ENCODE peak calls at places on chromosome 1, in six cellular contexts. B is activated naive CD4-positive, alpha-beta T cell treated with anti-CD3 and anti-CD28 coated beads for 36 hours; I is activated gamma-delta T cell treated with Interleukin-2 at 50 U/mL for 16 hours; E is activated CD4-positive, alpha-beta T cell treated with anti-CD3 and anti-CD28 coated beads, Interleukin-2, amount 50 U/mL, for 4 hours; Y is NCI-H345; W is RCC 7860. U is an unnamed sample.

GRCh38 chr1:93701619-93702018 is 20.0 kb upstream of the BCAR3 start:
- DNase-seq in B (no peak), I (no peak), E (no peak), Y (no peak), W (peak), U (peak)

GRCh38 chr1:57485643-57486042 is 61.8 kb upstream of the DAB1 start:
- DNase-seq in B (no peak), I (no peak), E (no peak), Y (no peak), W (peak), U (peak)

GRCh38 chr1:84260852-84261518 is 40.5 kb upstream of the SAMD13 start:
- DNase-seq in B (no peak), I (no peak), E (no peak), Y (peak), W (no peak), U (no peak)

GRCh38 chr1:53979712-53980450 is 33.7 kb downstream of the LRRC42 start:
- DNase-seq in B (no peak), I (no peak), E (no peak), Y (no peak), W (no peak), U (no peak)

GRCh38 chr1:72285074-72285425 is 2.7 kb upstream of the NEGR1 start:
- DNase-seq in B (no peak), I (no peak), E (no peak), Y (no peak), W (no peak), U (no peak)

GRCh38 chr1:55064861-55065263 is 25.5 kb downstream of the PCSK9 start:
- DNase-seq in B (no peak), I (no peak), E (no peak), Y (peak), W (no peak), U (peak)

GRCh38 chr1:110556471-110556807 is 37.5 kb upstream of the KCNA10 start:
- DNase-seq in B (no peak), I (no peak), E (no peak), Y (no peak), W (no peak), U (no peak)

GRCh38 chr1:7045897-7046296 is 260.6 kb downstream of the CAMTA1 start:
- DNase-seq in B (no peak), I (no peak), E (no peak), Y (no peak), W (no peak), U (no peak)

GRCh38 chr1:162987866-162988265 is 81.3 kb upstream of the RGS4 start:
- DNase-seq in B (no peak), I (no peak), E (no peak), Y (no peak), W (peak), U (peak)

GRCh38 chr1:44030606-44031050 is 634 bp downstream of the SLC6A9 start:
- DNase-seq in B (peak), I (no peak), E (no peak), Y (no peak), W (no peak), U (no peak)

GRCh38 chr1:36522461-36523229 is 39.9 kb upstream of the CSF3R start:
- DNase-seq in B (no peak), I (no peak), E (no peak), Y (no peak), W (no peak), U (no peak)

GRCh38 chr1:29120955-29121485 is 2.7 kb downstream of the TMEM200B start:
- DNase-seq in B (peak), I (peak), E (peak), Y (peak), W (no peak), U (no peak)

GRCh38 chr1:59115865-59116264 is 181.0 kb upstream of the FGGY start:
- DNase-seq in B (no peak), I (no peak), E (no peak), Y (no peak), W (no peak), U (no peak)

GRCh38 chr1:228291906-228292608 is 84.2 kb downstream of the OBSCN start:
- DNase-seq in B (no peak), I (no peak), E (no peak), Y (no peak), W (no peak), U (no peak)

GRCh38 chr1:185373813-185374524 is 56.9 kb upstream of the IVNS1ABP start:
- DNase-seq in B (no peak), I (no peak), E (no peak), Y (no peak), W (peak), U (peak)

GRCh38 chr1:25869909-25870606 is 5.5 kb downstream of the PAQR7 start:
- DNase-seq in B (no peak), I (no peak), E (no peak), Y (no peak), W (no peak), U (no peak)

GRCh38 chr1:59034925-59035324 is 251.1 kb upstream of the JUN start:
- DNase-seq in B (no peak), I (no peak), E (no peak), Y (no peak), W (no peak), U (no peak)

GRCh38 chr1:86388777-86389176 is 7.3 kb downstream of the ODF2L start:
- DNase-seq in B (no peak), I (no peak), E (no peak), Y (no peak), W (no peak), U (no peak)

GRCh38 chr1:158149577-158150269 is 31.0 kb upstream of the CD1D start:
- DNase-seq in B (peak), I (peak), E (peak), Y (peak), W (peak), U (peak)

GRCh38 chr1:151832318-151832984 is 849 bp upstream of the RORC start:
- DNase-seq in B (no peak), I (no peak), E (no peak), Y (peak), W (no peak), U (peak)

GRCh38 chr1:229325873-229326502 is 16.9 kb downstream of the CCSAP start:
- DNase-seq in B (no peak), I (no peak), E (no peak), Y (no peak), W (no peak), U (no peak)

GRCh38 chr1:157181790-157182189 is 43.6 kb upstream of the ETV3 start:
- DNase-seq in B (no peak), I (no peak), E (no peak), Y (no peak), W (no peak), U (no peak)

GRCh38 chr1:164534863-164535590 is 24.0 kb upstream of the PBX1 start:
- DNase-seq in B (no peak), I (no peak), E (no peak), Y (no peak), W (no peak), U (no peak)

GRCh38 chr1:95451904-95452303 is 217.9 kb downstream of the RWDD3 start:
- DNase-seq in B (no peak), I (no peak), E (no peak), Y (no peak), W (no peak), U (no peak)

GRCh38 chr1:7679159-7679872 is 91.8 kb upstream of the VAMP3 start:
- DNase-seq in B (no peak), I (no peak), E (no peak), Y (no peak), W (no peak), U (no peak)

GRCh38 chr1:116340506-116341240 is 32.4 kb upstream of the ATP1A1 start:
- DNase-seq in B (no peak), I (no peak), E (no peak), Y (no peak), W (no peak), U (no peak)

GRCh38 chr1:172626845-172627244 is 32.1 kb upstream of the FASLG start:
- DNase-seq in B (no peak), I (no peak), E (no peak), Y (no peak), W (no peak), U (no peak)

GRCh38 chr1:185650602-185651230 is 83.5 kb upstream of the HMCN1 start:
- DNase-seq in B (no peak), I (no peak), E (no peak), Y (no peak), W (no peak), U (no peak)

GRCh38 chr1:17822741-17823426 is 67.8 kb downstream of the ACTL8 start:
- DNase-seq in B (no peak), I (no peak), E (no peak), Y (no peak), W (no peak), U (no peak)

GRCh38 chr1:29803486-29803885 is 567.2 kb downstream of the PTPRU start:
- DNase-seq in B (no peak), I (no peak), E (no peak), Y (no peak), W (no peak), U (no peak)

GRCh38 chr1:63931468-63931867 is 157.7 kb downstream of the ROR1 start:
- DNase-seq in B (no peak), I (no peak), E (no peak), Y (no peak), W (peak), U (peak)

GRCh38 chr1:61749574-61749973 is 7.3 kb downstream of the PATJ start:
- DNase-seq in B (no peak), I (no peak), E (no peak), Y (no peak), W (no peak), U (no peak)

GRCh38 chr1:28512058-28512611 is 6.3 kb downstream of the RCC1 start:
- DNase-seq in B (no peak), I (no peak), E (no peak), Y (no peak), W (peak), U (no peak)

GRCh38 chr1:47935163-47935562 is 62.0 kb downstream of the TRABD2B start:
- DNase-seq in B (no peak), I (no peak), E (no peak), Y (no peak), W (no peak), U (no peak)

GRCh38 chr1:87335175-87335992 is 6.7 kb downstream of the LMO4 start:
- DNase-seq in B (peak), I (peak), E (peak), Y (peak), W (peak), U (no peak)

GRCh38 chr1:173869108-173869359 is 854 bp downstream of the ZBTB37 start:
- DNase-seq in B (no peak), I (no peak), E (no peak), Y (no peak), W (no peak), U (no peak)

GRCh38 chr1:162904579-162904978 is 43.6 kb upstream of the CCDC190 start:
- DNase-seq in B (no peak), I (no peak), E (no peak), Y (no peak), W (peak), U (peak)

GRCh38 chr1:207713529-207713928 is 38.3 kb upstream of the CD46 start:
- DNase-seq in B (peak), I (no peak), E (no peak), Y (no peak), W (no peak), U (no peak)

GRCh38 chr1:50474859-50475809 is 51.9 kb upstream of the DMRTA2 start:
- DNase-seq in B (no peak), I (no peak), E (no peak), Y (peak), W (peak), U (peak)

U was measured in A172.